ENCODE peak calls at places on chromosomes 7 and 10, in eight cellular contexts. K is colonic mucosa; D is WERI-Rb-1; H is endodermal cell; F is GM12865; P is CD8-positive, alpha-beta T cell; R is fibroblast of pulmonary artery; U is endothelial cell. Y is an unnamed sample.

GRCh38 chr10:35216303-35216905 is 89.8 kb downstream of the CREM start:
- DNase-seq in K (peak; percentile 28), D (no peak), H (no peak), F (no peak), P (no peak), R (peak; percentile 53), U (no peak), Y (no peak)

GRCh38 chr7:47346378-47346914 is 235.5 kb downstream of the TNS3 start:
- DNase-seq in K (no peak), D (no peak), H (peak; percentile 13), F (no peak), P (no peak), R (no peak), U (no peak), Y (no peak)

GRCh38 chr10:71582019-71582418 is 137.6 kb downstream of the C10orf105 start:
- DNase-seq in K (no peak), D (no peak), H (peak; percentile 88), F (peak; percentile 5), P (no peak), R (peak; percentile 67), U (peak; percentile 72), Y (no peak)

GRCh38 chr7:156773966-156774365 is 119.0 kb downstream of the LMBR1 start:
- DNase-seq in K (no peak), D (no peak), H (no peak), F (peak; percentile 51), P (no peak), R (no peak), U (no peak), Y (no peak)

GRCh38 chr7:36440880-36441279 is 51.2 kb downstream of the ANLN start:
- DNase-seq in K (no peak), D (no peak), H (no peak), F (no peak), P (no peak), R (peak; percentile 64), U (no peak), Y (no peak)

GRCh38 chr10:6734286-6734685 is 154.2 kb upstream of the PRKCQ start:
- DNase-seq in K (no peak), D (no peak), H (no peak), F (no peak), P (no peak), R (no peak), U (no peak), Y (no peak)

GRCh38 chr10:102776779-102777417 is 33.1 kb downstream of the WBP1L start:
- DNase-seq in K (peak; percentile 40), D (peak; percentile 65), H (peak; percentile 90), F (no peak), P (peak; percentile 31), R (peak; percentile 99), U (peak; percentile 29), Y (no peak)

GRCh38 chr10:58754419-58755180 is 241.9 kb downstream of the BICC1 start:
- DNase-seq in K (no peak), D (no peak), H (no peak), F (no peak), P (no peak), R (no peak), U (no peak), Y (no peak)

GRCh38 chr7:94392391-94392782 is 2.3 kb upstream of the COL1A2 start:
- DNase-seq in K (no peak), D (no peak), H (no peak), F (no peak), P (no peak), R (no peak), U (no peak), Y (no peak)

GRCh38 chr10:95864906-95865813 is 42.6 kb upstream of the CC2D2B start:
- DNase-seq in K (peak; percentile 41), D (peak; percentile 50), H (peak; percentile 79), F (peak; percentile 83), P (peak; percentile 21), R (peak; percentile 92), U (peak; percentile 49), Y (no peak)

GRCh38 chr10:86518781-86519180 is 2.8 kb downstream of the WAPL start:
- DNase-seq in K (no peak), D (no peak), H (no peak), F (no peak), P (no peak), R (no peak), U (no peak), Y (no peak)

GRCh38 chr7:151384352-151384697 is 25.5 kb downstream of the WDR86 start:
- DNase-seq in K (no peak), D (no peak), H (peak; percentile 18), F (no peak), P (no peak), R (no peak), U (no peak), Y (no peak)

GRCh38 chr10:126841341-126841902 is 63.8 kb upstream of the DOCK1 start:
- DNase-seq in K (peak; percentile 58), D (no peak), H (no peak), F (no peak), P (no peak), R (no peak), U (no peak), Y (no peak)

GRCh38 chr7:91251877-91252276 is 12.4 kb upstream of the FZD1 start:
- DNase-seq in K (no peak), D (no peak), H (no peak), F (no peak), P (no peak), R (no peak), U (no peak), Y (no peak)

DNA sequence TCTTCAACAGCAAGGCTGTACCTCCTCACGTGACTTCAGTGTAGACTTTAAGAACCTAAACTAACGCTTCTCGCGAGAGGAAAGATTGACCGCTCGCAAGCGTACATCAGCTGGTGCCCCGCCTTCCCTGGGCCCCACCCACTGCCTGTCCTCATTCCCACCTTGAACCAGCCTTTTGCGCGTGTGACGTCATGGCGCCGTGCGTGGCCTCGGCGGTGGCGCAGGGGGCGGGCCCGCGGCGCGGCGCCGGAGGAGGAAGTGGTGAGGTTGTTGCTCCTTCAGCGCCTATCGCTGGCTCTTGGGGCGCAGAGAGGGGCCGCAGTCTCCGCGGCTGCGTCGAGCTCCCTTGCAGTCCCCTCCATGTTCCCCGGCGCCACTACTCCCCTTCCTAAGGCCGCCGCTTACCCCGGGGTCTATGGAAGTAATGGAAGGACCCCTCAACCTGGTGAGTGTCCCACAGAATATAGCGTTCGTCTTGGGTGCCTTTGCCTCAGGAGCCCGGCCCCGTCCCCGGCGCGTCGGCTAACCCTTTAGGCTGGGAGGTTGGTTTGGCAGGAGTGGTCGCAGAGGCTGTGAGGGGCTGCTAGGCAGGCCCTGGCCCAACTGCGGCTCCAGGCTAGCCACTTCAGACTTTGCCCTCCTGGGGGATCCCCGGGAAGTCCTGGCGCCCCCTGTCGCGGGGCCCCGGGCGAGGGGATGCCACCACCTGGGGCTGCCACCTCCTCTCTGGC is at the start of gene NRBF2:
- DNase-seq in K (peak; percentile 97), D (peak; percentile 97), H (peak; percentile 99), F (peak; percentile 99), P (peak; percentile 97), R (peak; percentile 99), U (peak; percentile 95), Y (peak; percentile 53)
- TF ChIP-seq CTCF in K (no peak), D (no peak), H (peak; percentile 49), F (no peak), P (peak; percentile 22), R (no peak), U (no peak), Y (no peak)

GRCh38 chr7:4003536-4003935 is 678.6 kb upstream of the FOXK1 start:
- DNase-seq in K (no peak), D (no peak), H (no peak), F (no peak), P (no peak), R (no peak), U (no peak), Y (no peak)

GRCh38 chr7:4000934-4001333 is 681.2 kb upstream of the FOXK1 start:
- DNase-seq in K (no peak), D (no peak), H (no peak), F (no peak), P (no peak), R (no peak), U (no peak), Y (no peak)

GRCh38 chr7:4000139-4000538 is 682.0 kb upstream of the FOXK1 start:
- DNase-seq in K (no peak), D (no peak), H (peak; percentile 68), F (no peak), P (no peak), R (no peak), U (no peak), Y (no peak)

GRCh38 chr7:3998060-3998459 is 684.0 kb upstream of the FOXK1 start:
- DNase-seq in K (no peak), D (no peak), H (no peak), F (no peak), P (no peak), R (peak; percentile 4), U (no peak), Y (no peak)

GRCh38 chr7:4001742-4002141 is 680.4 kb upstream of the FOXK1 start:
- DNase-seq in K (no peak), D (no peak), H (no peak), F (no peak), P (no peak), R (no peak), U (no peak), Y (no peak)
- TF ChIP-seq CTCF in K (no peak), D (no peak), H (no peak), F (no peak), P (no peak), R (no peak), U (no peak), Y (no peak)

GRCh38 chr7:37920619-37921339 is at the start of gene EPDR1:
- DNase-seq in K (peak; percentile 60), D (peak; percentile 73), H (peak; percentile 90), F (peak; percentile 66), P (peak; percentile 21), R (no peak), U (peak; percentile 65), Y (no peak)

GRCh38 chr7:37918526-37918925 is 1.9 kb upstream of the SFRP4 start:
- DNase-seq in K (no peak), D (no peak), H (peak; percentile 63), F (no peak), P (no peak), R (no peak), U (no peak), Y (no peak)

GRCh38 chr7:37921340-37921805 is 933 bp downstream of the EPDR1 start:
- DNase-seq in K (peak; percentile 38), D (peak; percentile 57), H (peak; percentile 83), F (peak; percentile 48), P (peak; percentile 6), R (no peak), U (peak; percentile 31), Y (no peak)

GRCh38 chr7:37921876-37922275 is 1.4 kb downstream of the EPDR1 start:
- DNase-seq in K (no peak), D (no peak), H (no peak), F (no peak), P (no peak), R (no peak), U (no peak), Y (no peak)

GRCh38 chr7:37920305-37920618 is 178 bp upstream of the EPDR1 start:
- DNase-seq in K (no peak), D (no peak), H (no peak), F (no peak), P (no peak), R (no peak), U (no peak), Y (no peak)
- TF ChIP-seq CTCF in K (no peak), D (no peak), H (no peak), F (no peak), P (no peak), R (no peak), U (no peak), Y (peak; percentile 36)

DNA sequence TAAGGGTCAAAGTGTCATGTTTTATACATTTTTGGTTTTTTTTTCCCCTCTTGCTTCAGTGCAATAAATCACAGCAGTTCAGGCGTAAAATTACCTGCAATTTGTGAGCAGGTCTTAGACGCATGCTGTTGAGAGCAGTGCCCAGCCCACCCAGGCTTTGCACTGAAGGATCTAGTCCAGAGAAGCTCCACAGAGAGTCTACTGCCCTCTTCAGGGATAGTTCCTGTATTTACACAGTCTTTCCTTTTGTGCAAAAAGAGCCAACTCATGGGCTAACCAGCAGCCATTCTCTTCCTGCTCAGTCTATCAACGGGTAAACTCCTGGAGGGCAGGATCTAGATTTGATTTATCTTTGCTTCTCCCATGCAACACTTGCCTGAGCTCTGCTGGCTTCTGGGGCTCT is 82.2 kb upstream of the NAMPT start:
- DNase-seq in K (no peak), D (peak; percentile 24), H (peak; percentile 58), F (peak; percentile 36), P (no peak), R (peak; percentile 62), U (no peak), Y (no peak)
- TF ChIP-seq CTCF in K (peak; percentile 19), D (peak; percentile 66), H (peak; percentile 69), F (peak; percentile 32), P (no peak), R (peak; percentile 49), U (no peak), Y (peak; percentile 33)